ENCODE peak calls at places on chromosomes 2 and 18, in nine cellular contexts. V is H9, B is nephron progenitor cell, G is bronchial epithelial cell, R is psoas muscle, Z is GM23338, Q is progenitor cell of endocrine pancreas, N is neural crest cell, I is A549. J is an unnamed sample.
A peak's percentile ranks its signal among the peaks of the same experiment; 100 is the strongest.

GRCh38 chr2:183117226-183117625 is 7.0 kb upstream of the NUP35 start:
- DNase-seq in N (no peak), R (no peak), I (no peak), G (no peak), Q (no peak), V (no peak), Z (no peak), B (no peak), J (no peak)

GRCh38 chr18:72419914-72420313 is 124.2 kb downstream of the CBLN2 start:
- DNase-seq in Z (no peak), B (no peak), G (no peak), N (no peak), Q (no peak), R (no peak), V (no peak), I (no peak), J (no peak)

GRCh38 chr2:197297772-197298318 is 12.7 kb downstream of the ANKRD44 start:
- DNase-seq in Q (no peak), N (no peak), V (no peak), I (no peak), B (no peak), G (peak; percentile 45), R (no peak), Z (no peak), J (no peak)

GRCh38 chr2:148251993-148252392 is 231.1 kb downstream of the MBD5 start:
- DNase-seq in G (no peak), Q (no peak), Z (no peak), I (no peak), V (no peak), B (no peak), N (no peak), R (no peak), J (no peak)

GRCh38 chr18:13136056-13136688 is 82.4 kb upstream of the LDLRAD4 start:
- DNase-seq in V (no peak), Z (no peak), R (no peak), B (no peak), I (no peak), N (no peak), Q (no peak), G (peak; percentile 8), J (no peak)

GRCh38 chr18:155688-156087 is 2.7 kb upstream of the USP14 start:
- DNase-seq in Z (no peak), Q (no peak), V (no peak), R (no peak), G (no peak), I (no peak), N (no peak), B (no peak), J (no peak)

GRCh38 chr2:61354486-61355197 is 116.2 kb downstream of the USP34 start:
- DNase-seq in N (no peak), G (no peak), Q (no peak), Z (no peak), B (no peak), R (no peak), I (no peak), V (no peak), J (no peak)

GRCh38 chr2:197799072-197799471 is 5.3 kb upstream of the PLCL1 start:
- DNase-seq in G (no peak), R (no peak), I (no peak), Z (no peak), N (no peak), B (no peak), V (no peak), Q (no peak), J (no peak)

GRCh38 chr2:132884692-132885091 is 214.7 kb upstream of the LYPD1 start:
- DNase-seq in R (no peak), I (no peak), V (no peak), Q (no peak), G (no peak), B (no peak), N (no peak), Z (no peak), J (no peak)

GRCh38 chr2:95231723-95232122 is 24.4 kb downstream of the ZNF892 start:
- DNase-seq in G (peak; percentile 74), Z (peak; percentile 94), I (peak; percentile 58), N (peak; percentile 64), V (peak; percentile 82), B (peak; percentile 74), Q (peak; percentile 70), R (no peak), J (peak; percentile 70)

GRCh38 chr2:76546207-76546606 is 835.5 kb upstream of the GCFC2 start:
- DNase-seq in V (no peak), B (no peak), Q (no peak), R (no peak), I (no peak), Z (no peak), N (no peak), G (no peak), J (no peak)

GRCh38 chr2:152525277-152525838 is 190.4 kb downstream of the FMNL2 start:
- DNase-seq in N (no peak), V (no peak), B (no peak), Q (no peak), G (peak; percentile 84), I (peak; percentile 49), Z (no peak), R (peak; percentile 46), J (peak; percentile 24)

GRCh38 chr2:128791120-128791982 is 472.7 kb upstream of the HS6ST1 start:
- DNase-seq in Q (no peak), R (no peak), B (peak; percentile 11), V (peak; percentile 20), I (no peak), Z (no peak), N (no peak), G (no peak), J (no peak)

GRCh38 chr18:22826726-22827125 is 106.4 kb upstream of the RBBP8 start:
- DNase-seq in B (no peak), Z (no peak), G (peak; percentile 100), Q (no peak), I (no peak), V (no peak), N (no peak), R (no peak), J (no peak)

GRCh38 chr2:108412995-108413726 is 35.4 kb downstream of the SULT1C4 start:
- DNase-seq in Z (no peak), B (no peak), R (no peak), N (no peak), Q (no peak), G (peak; percentile 97), I (peak; percentile 82), V (no peak), J (no peak)

GRCh38 chr2:241179894-241180293 is 8.6 kb upstream of the ANO7 start:
- DNase-seq in N (no peak), Q (no peak), I (no peak), R (no peak), Z (no peak), B (no peak), G (no peak), V (no peak), J (no peak)

GRCh38 chr18:908631-909621 is 4.3 kb downstream of the ADCYAP1 start:
- DNase-seq in Z (peak; percentile 80), B (peak; percentile 41), V (peak; percentile 36), I (no peak), Q (no peak), R (no peak), N (no peak), G (no peak), J (no peak)

GRCh38 chr2:43399515-43400245 is 173.3 kb upstream of the ZFP36L2 start:
- DNase-seq in Q (no peak), G (no peak), V (no peak), Z (no peak), N (no peak), I (no peak), R (no peak), B (no peak), J (no peak)

GRCh38 chr2:171541202-171541884 is 19.1 kb downstream of the CYBRD1 start:
- DNase-seq in N (no peak), G (no peak), B (no peak), I (peak; percentile 52), Z (peak; percentile 73), V (peak; percentile 48), R (no peak), Q (no peak), J (no peak)
- TF ChIP-seq CTCF in N (peak; percentile 55), G (peak; percentile 46), B (peak; percentile 25), I (peak; percentile 45), Z (peak; percentile 83), V (peak; percentile 78), R (no peak), Q (peak; percentile 28), J (peak; percentile 10)

GRCh38 chr2:220104871-220105351 is 477.5 kb downstream of the SLC4A3 start:
- DNase-seq in G (peak; percentile 38), B (peak; percentile 46), N (no peak), Q (no peak), I (peak; percentile 47), Z (peak; percentile 36), V (no peak), R (no peak), J (no peak)
- TF ChIP-seq CTCF in G (peak; percentile 10), B (no peak), N (no peak), Q (peak; percentile 26), I (no peak), Z (peak; percentile 66), V (peak; percentile 34), R (no peak), J (no peak)

GRCh38 chr2:222670191-222671038 is 1.0 kb upstream of the MOGAT1 start:
- DNase-seq in N (no peak), G (no peak), I (no peak), B (no peak), Z (no peak), Q (no peak), V (no peak), R (no peak), J (peak; percentile 77)

GRCh38 chr2:222672068-222672401 is 577 bp downstream of the MOGAT1 start:
- DNase-seq in G (peak; percentile 29), R (no peak), N (no peak), Z (peak; percentile 16), V (no peak), Q (no peak), B (no peak), I (no peak), J (no peak)

GRCh38 chr2:222669353-222669752 is 2.1 kb upstream of the MOGAT1 start:
- DNase-seq in Q (no peak), B (no peak), V (no peak), N (no peak), R (no peak), Z (no peak), I (no peak), G (peak; percentile 24), J (no peak)

GRCh38 chr2:222673273-222673672 is 1.8 kb downstream of the MOGAT1 start:
- DNase-seq in G (no peak), I (no peak), V (no peak), N (no peak), Z (no peak), B (no peak), R (no peak), Q (no peak), J (no peak)

GRCh38 chr2:222671259-222672067 is at the start of gene MOGAT1:
- DNase-seq in V (peak; percentile 84), I (no peak), G (no peak), N (peak; percentile 38), R (peak; percentile 70), Q (peak; percentile 47), B (peak; percentile 67), Z (peak; percentile 91), J (peak; percentile 94)
- TF ChIP-seq CTCF in V (peak; percentile 42), I (no peak), G (no peak), N (no peak), R (no peak), Q (peak; percentile 32), B (no peak), Z (no peak), J (peak; percentile 34)

DNA sequence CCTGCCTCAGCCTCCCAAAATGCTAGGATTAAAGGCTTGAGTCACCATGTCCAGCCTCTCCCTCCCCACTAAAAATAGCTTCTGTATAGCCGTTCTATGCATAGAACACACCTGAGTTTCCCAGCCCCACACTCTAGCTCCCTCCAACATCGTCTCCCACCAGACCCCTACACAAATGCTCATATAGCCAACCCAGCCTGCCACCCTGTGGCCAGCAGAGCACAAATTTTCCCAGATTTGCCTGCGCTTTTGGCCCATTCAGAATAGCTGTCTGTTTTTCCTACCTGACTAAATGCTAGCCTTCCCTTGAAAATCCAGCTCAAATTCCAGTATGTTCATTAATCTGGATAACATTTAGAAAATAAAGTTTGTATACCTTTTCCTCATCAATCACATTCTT is 22.8 kb downstream of the TRABD2A start:
- DNase-seq in B (no peak), N (no peak), R (no peak), I (no peak), V (no peak), Z (peak; percentile 74), Q (no peak), G (no peak), J (no peak)
- TF ChIP-seq CTCF in B (no peak), N (no peak), R (no peak), I (no peak), V (peak; percentile 68), Z (peak; percentile 85), Q (no peak), G (no peak), J (peak; percentile 17)

J was measured in right lobe of liver.